ENCODE peak calls at places on chromosome 11, in eight cellular contexts. One of them, this sample, is unnamed.

GRCh38 chr11:13486926-13487660 is 8.7 kb downstream of the PTH start:
- DNase-seq in ascending aorta: no peak
- DNase-seq in GM23248: peak; percentile 67
- DNase-seq in tibial artery: no peak
- DNase-seq in neuronal stem cell: peak; percentile 49
- DNase-seq in CD4-positive, CD25-positive, alpha-beta regulatory T cell: peak; percentile 57
- DNase-seq in lower lobe of right lung: peak; percentile 82
- DNase-seq in Peyer's patch: peak; percentile 45
- DNase-seq in this sample: peak; percentile 70

GRCh38 chr11:46669606-46670243 is 30.7 kb downstream of the ARHGAP1 start:
- DNase-seq in GM23248: no peak
- DNase-seq in neuronal stem cell: no peak
- DNase-seq in lower lobe of right lung: no peak
- DNase-seq in ascending aorta: no peak
- DNase-seq in tibial artery: no peak
- DNase-seq in CD4-positive, CD25-positive, alpha-beta regulatory T cell: peak; percentile 19
- DNase-seq in Peyer's patch: no peak
- DNase-seq in this sample: no peak

GRCh38 chr11:10348650-10349280 is 43.9 kb downstream of the ADM start:
- DNase-seq in lower lobe of right lung: no peak
- DNase-seq in ascending aorta: no peak
- DNase-seq in GM23248: peak; percentile 89
- DNase-seq in Peyer's patch: no peak
- DNase-seq in neuronal stem cell: no peak
- DNase-seq in tibial artery: no peak
- DNase-seq in CD4-positive, CD25-positive, alpha-beta regulatory T cell: no peak
- DNase-seq in this sample: no peak

GRCh38 chr11:79796704-79797103 is 355.9 kb upstream of the TENM4 start:
- DNase-seq in tibial artery: no peak
- DNase-seq in neuronal stem cell: no peak
- DNase-seq in GM23248: no peak
- DNase-seq in lower lobe of right lung: no peak
- DNase-seq in Peyer's patch: no peak
- DNase-seq in ascending aorta: no peak
- DNase-seq in CD4-positive, CD25-positive, alpha-beta regulatory T cell: no peak
- DNase-seq in this sample: no peak

GRCh38 chr11:19753451-19754041 is 40.9 kb downstream of the NAV2 start:
- DNase-seq in lower lobe of right lung: peak; percentile 78
- DNase-seq in GM23248: peak; percentile 62
- DNase-seq in tibial artery: no peak
- DNase-seq in CD4-positive, CD25-positive, alpha-beta regulatory T cell: no peak
- DNase-seq in Peyer's patch: no peak
- DNase-seq in ascending aorta: no peak
- DNase-seq in neuronal stem cell: no peak
- DNase-seq in this sample: no peak

GRCh38 chr11:92257536-92257935 is 32.9 kb downstream of the FAT3 start:
- DNase-seq in ascending aorta: no peak
- DNase-seq in neuronal stem cell: no peak
- DNase-seq in lower lobe of right lung: no peak
- DNase-seq in Peyer's patch: no peak
- DNase-seq in GM23248: no peak
- DNase-seq in tibial artery: no peak
- DNase-seq in CD4-positive, CD25-positive, alpha-beta regulatory T cell: no peak
- DNase-seq in this sample: no peak

GRCh38 chr11:67542971-67543370 is 19.7 kb upstream of the CABP2 start:
- DNase-seq in lower lobe of right lung: no peak
- DNase-seq in CD4-positive, CD25-positive, alpha-beta regulatory T cell: no peak
- DNase-seq in ascending aorta: no peak
- DNase-seq in GM23248: no peak
- DNase-seq in tibial artery: no peak
- DNase-seq in neuronal stem cell: no peak
- DNase-seq in Peyer's patch: no peak
- DNase-seq in this sample: no peak

GRCh38 chr11:102399189-102399588 is 52.2 kb downstream of the BIRC2 start:
- DNase-seq in CD4-positive, CD25-positive, alpha-beta regulatory T cell: no peak
- DNase-seq in Peyer's patch: no peak
- DNase-seq in ascending aorta: no peak
- DNase-seq in tibial artery: no peak
- DNase-seq in GM23248: no peak
- DNase-seq in lower lobe of right lung: no peak
- DNase-seq in neuronal stem cell: no peak
- DNase-seq in this sample: no peak

GRCh38 chr11:64868904-64869570 is 9.4 kb downstream of the EHD1 start:
- DNase-seq in Peyer's patch: no peak
- DNase-seq in neuronal stem cell: no peak
- DNase-seq in lower lobe of right lung: no peak
- DNase-seq in tibial artery: no peak
- DNase-seq in GM23248: peak; percentile 92
- DNase-seq in CD4-positive, CD25-positive, alpha-beta regulatory T cell: no peak
- DNase-seq in ascending aorta: no peak
- DNase-seq in this sample: peak; percentile 59

GRCh38 chr11:44565008-44565745 is at the start of gene CD82:
- DNase-seq in lower lobe of right lung: peak; percentile 100
- DNase-seq in Peyer's patch: peak; percentile 100
- DNase-seq in tibial artery: peak; percentile 100
- DNase-seq in CD4-positive, CD25-positive, alpha-beta regulatory T cell: peak; percentile 97
- DNase-seq in GM23248: peak; percentile 100
- DNase-seq in ascending aorta: peak; percentile 100
- DNase-seq in neuronal stem cell: peak; percentile 99
- DNase-seq in this sample: peak; percentile 100

GRCh38 chr11:130827697-130828377 is 88.4 kb downstream of the SNX19 start:
- DNase-seq in lower lobe of right lung: no peak
- DNase-seq in Peyer's patch: no peak
- DNase-seq in GM23248: peak; percentile 95
- DNase-seq in ascending aorta: peak; percentile 86
- DNase-seq in CD4-positive, CD25-positive, alpha-beta regulatory T cell: no peak
- DNase-seq in neuronal stem cell: peak; percentile 40
- DNase-seq in tibial artery: peak; percentile 66
- DNase-seq in this sample: no peak

GRCh38 chr11:22878604-22879003 is 18.3 kb upstream of the CCDC179 start:
- DNase-seq in lower lobe of right lung: no peak
- DNase-seq in tibial artery: no peak
- DNase-seq in CD4-positive, CD25-positive, alpha-beta regulatory T cell: no peak
- DNase-seq in ascending aorta: no peak
- DNase-seq in neuronal stem cell: no peak
- DNase-seq in GM23248: no peak
- DNase-seq in Peyer's patch: no peak
- DNase-seq in this sample: no peak

GRCh38 chr11:21710791-21711190 is 482.1 kb upstream of the ANO5 start:
- DNase-seq in CD4-positive, CD25-positive, alpha-beta regulatory T cell: no peak
- DNase-seq in ascending aorta: no peak
- DNase-seq in neuronal stem cell: no peak
- DNase-seq in lower lobe of right lung: no peak
- DNase-seq in GM23248: no peak
- DNase-seq in Peyer's patch: no peak
- DNase-seq in tibial artery: no peak
- DNase-seq in this sample: no peak

GRCh38 chr11:124865902-124866851 is 945 bp downstream of the ROBO3 start:
- DNase-seq in tibial artery: no peak
- DNase-seq in ascending aorta: no peak
- DNase-seq in lower lobe of right lung: no peak
- DNase-seq in neuronal stem cell: no peak
- DNase-seq in GM23248: peak; percentile 75
- DNase-seq in Peyer's patch: no peak
- DNase-seq in CD4-positive, CD25-positive, alpha-beta regulatory T cell: peak; percentile 49
- DNase-seq in this sample: peak; percentile 50

GRCh38 chr11:111047376-111047775 is 198.1 kb upstream of the POU2AF2 start:
- DNase-seq in Peyer's patch: no peak
- DNase-seq in neuronal stem cell: peak; percentile 3
- DNase-seq in ascending aorta: no peak
- DNase-seq in CD4-positive, CD25-positive, alpha-beta regulatory T cell: no peak
- DNase-seq in GM23248: no peak
- DNase-seq in tibial artery: no peak
- DNase-seq in lower lobe of right lung: no peak
- DNase-seq in this sample: no peak

GRCh38 chr11:57417056-57417455 is 9.9 kb downstream of the SLC43A3 start:
- DNase-seq in neuronal stem cell: no peak
- DNase-seq in GM23248: peak; percentile 87
- DNase-seq in lower lobe of right lung: no peak
- DNase-seq in CD4-positive, CD25-positive, alpha-beta regulatory T cell: no peak
- DNase-seq in ascending aorta: peak; percentile 75
- DNase-seq in tibial artery: peak; percentile 68
- DNase-seq in Peyer's patch: no peak
- DNase-seq in this sample: no peak

GRCh38 chr11:124482362-124483147 is 37.1 kb upstream of the OR8B8 start:
- DNase-seq in lower lobe of right lung: no peak
- DNase-seq in neuronal stem cell: no peak
- DNase-seq in Peyer's patch: no peak
- DNase-seq in ascending aorta: no peak
- DNase-seq in CD4-positive, CD25-positive, alpha-beta regulatory T cell: no peak
- DNase-seq in tibial artery: no peak
- DNase-seq in GM23248: peak; percentile 2
- DNase-seq in this sample: no peak

GRCh38 chr11:37104380-37104779 is 506.3 kb upstream of the RAG2 start:
- DNase-seq in CD4-positive, CD25-positive, alpha-beta regulatory T cell: no peak
- DNase-seq in ascending aorta: no peak
- DNase-seq in lower lobe of right lung: no peak
- DNase-seq in Peyer's patch: no peak
- DNase-seq in tibial artery: no peak
- DNase-seq in neuronal stem cell: no peak
- DNase-seq in GM23248: no peak
- DNase-seq in this sample: no peak

GRCh38 chr11:94325681-94326080 is 21.3 kb downstream of the IZUMO1R start:
- DNase-seq in lower lobe of right lung: no peak
- DNase-seq in neuronal stem cell: peak; percentile 6
- DNase-seq in ascending aorta: no peak
- DNase-seq in Peyer's patch: no peak
- DNase-seq in CD4-positive, CD25-positive, alpha-beta regulatory T cell: peak; percentile 63
- DNase-seq in tibial artery: no peak
- DNase-seq in GM23248: peak; percentile 47
- DNase-seq in this sample: no peak

GRCh38 chr11:46506486-46506808 is 87.4 kb downstream of the AMBRA1 start:
- DNase-seq in lower lobe of right lung: no peak
- DNase-seq in CD4-positive, CD25-positive, alpha-beta regulatory T cell: no peak
- DNase-seq in tibial artery: no peak
- DNase-seq in neuronal stem cell: no peak
- DNase-seq in GM23248: no peak
- DNase-seq in ascending aorta: no peak
- DNase-seq in Peyer's patch: no peak
- DNase-seq in this sample: no peak

DNA sequence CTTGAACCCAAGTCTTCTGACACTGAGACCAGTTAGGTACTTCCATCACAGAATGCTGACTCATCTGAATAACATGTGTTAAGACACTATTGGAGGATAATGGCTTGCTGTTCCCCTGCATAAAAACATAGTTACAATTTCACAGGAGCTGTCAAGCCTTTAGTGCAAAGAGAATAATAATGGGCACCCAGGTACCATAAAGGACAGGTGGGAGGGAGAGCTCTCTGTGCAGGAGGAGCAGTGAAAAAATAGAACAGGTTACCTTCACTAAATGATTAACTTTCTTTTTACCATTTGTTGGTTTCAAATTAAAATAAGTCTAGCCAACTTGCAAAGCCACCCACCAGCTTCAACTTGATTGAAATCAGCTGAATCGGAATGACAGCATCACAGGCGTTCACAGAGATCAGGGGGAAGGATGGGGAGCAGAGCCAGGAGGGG is 173.2 kb downstream of the DSCAML1 start:
- DNase-seq in CD4-positive, CD25-positive, alpha-beta regulatory T cell: no peak
- DNase-seq in tibial artery: no peak
- DNase-seq in ascending aorta: no peak
- DNase-seq in Peyer's patch: no peak
- DNase-seq in GM23248: no peak
- DNase-seq in lower lobe of right lung: no peak
- DNase-seq in neuronal stem cell: no peak
- DNase-seq in this sample: no peak
- H3K27me3 ChIP-seq in CD4-positive, CD25-positive, alpha-beta regulatory T cell: no peaks in the 10 kb centered on the region
- H3K27me3 ChIP-seq in tibial artery: no peaks in the 10 kb centered on the region
- H3K27me3 ChIP-seq in ascending aorta: no peaks in the 10 kb centered on the region
- H3K27me3 ChIP-seq in Peyer's patch: no peaks in the 10 kb centered on the region
- H3K27me3 ChIP-seq in GM23248: no peaks in the 10 kb centered on the region
- H3K27me3 ChIP-seq in lower lobe of right lung: no peaks in the 10 kb centered on the region
- H3K27me3 ChIP-seq in neuronal stem cell: peaks cover 11% of the 10 kb centered on the region
- H3K27me3 ChIP-seq in this sample: no peaks in the 10 kb centered on the region

GRCh38 chr11:59115556-59115955 is 8.5 kb downstream of the FAM111B start:
- DNase-seq in CD4-positive, CD25-positive, alpha-beta regulatory T cell: no peak
- DNase-seq in lower lobe of right lung: no peak
- DNase-seq in ascending aorta: no peak
- DNase-seq in tibial artery: no peak
- DNase-seq in neuronal stem cell: no peak
- DNase-seq in GM23248: no peak
- DNase-seq in Peyer's patch: no peak
- DNase-seq in this sample: no peak

GRCh38 chr11:59117774-59118173 is 10.7 kb downstream of the FAM111B start:
- DNase-seq in CD4-positive, CD25-positive, alpha-beta regulatory T cell: no peak
- DNase-seq in lower lobe of right lung: no peak
- DNase-seq in tibial artery: no peak
- DNase-seq in Peyer's patch: no peak
- DNase-seq in GM23248: no peak
- DNase-seq in neuronal stem cell: no peak
- DNase-seq in ascending aorta: no peak
- DNase-seq in this sample: no peak

GRCh38 chr11:59114344-59114743 is 7.3 kb downstream of the FAM111B start:
- DNase-seq in GM23248: no peak
- DNase-seq in ascending aorta: no peak
- DNase-seq in tibial artery: no peak
- DNase-seq in CD4-positive, CD25-positive, alpha-beta regulatory T cell: no peak
- DNase-seq in lower lobe of right lung: no peak
- DNase-seq in Peyer's patch: no peak
- DNase-seq in neuronal stem cell: no peak
- DNase-seq in this sample: no peak

GRCh38 chr11:59119826-59120225 is 12.8 kb downstream of the FAM111B start:
- DNase-seq in lower lobe of right lung: no peak
- DNase-seq in Peyer's patch: no peak
- DNase-seq in CD4-positive, CD25-positive, alpha-beta regulatory T cell: no peak
- DNase-seq in GM23248: no peak
- DNase-seq in ascending aorta: no peak
- DNase-seq in neuronal stem cell: no peak
- DNase-seq in tibial artery: no peak
- DNase-seq in this sample: no peak
- H3K27ac ChIP-seq in lower lobe of right lung: no peak overlapping the region
- H3K27ac ChIP-seq in Peyer's patch: no peak overlapping the region
- H3K27ac ChIP-seq in CD4-positive, CD25-positive, alpha-beta regulatory T cell: no peak overlapping the region
- H3K27ac ChIP-seq in GM23248: no peak overlapping the region
- H3K27ac ChIP-seq in ascending aorta: no peak overlapping the region
- H3K27ac ChIP-seq in neuronal stem cell: no peak overlapping the region
- H3K27ac ChIP-seq in tibial artery: no peak overlapping the region
- H3K27ac ChIP-seq in this sample: no peak overlapping the region

DNA sequence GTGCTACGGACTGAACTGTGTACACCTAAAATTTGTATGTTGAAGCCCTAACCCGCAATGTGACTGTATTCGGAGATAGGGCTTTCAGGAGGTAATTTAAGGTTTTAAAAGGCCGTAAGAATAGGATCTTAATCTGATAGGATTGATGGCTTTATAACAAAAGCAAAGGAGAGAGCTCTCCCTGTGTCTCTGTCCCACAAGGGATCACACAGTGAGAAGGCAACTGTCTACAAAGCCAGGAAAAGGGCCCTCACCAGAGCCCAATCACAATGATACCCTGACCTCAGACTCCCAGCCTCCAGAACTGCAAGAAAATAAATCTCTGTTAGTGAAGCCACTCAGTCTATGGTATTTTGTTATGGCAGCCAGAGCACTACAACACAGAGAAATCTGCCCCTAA is 208.7 kb upstream of the ZC3H12C start:
- DNase-seq in lower lobe of right lung: no peak
- DNase-seq in GM23248: no peak
- DNase-seq in CD4-positive, CD25-positive, alpha-beta regulatory T cell: no peak
- DNase-seq in neuronal stem cell: no peak
- DNase-seq in ascending aorta: no peak
- DNase-seq in Peyer's patch: no peak
- DNase-seq in tibial artery: no peak
- DNase-seq in this sample: no peak
- H3K27me3 ChIP-seq in lower lobe of right lung: no peaks in the 10 kb centered on the region
- H3K27me3 ChIP-seq in GM23248: peaks cover 22% of the 10 kb centered on the region
- H3K27me3 ChIP-seq in CD4-positive, CD25-positive, alpha-beta regulatory T cell: no peaks in the 10 kb centered on the region
- H3K27me3 ChIP-seq in neuronal stem cell: no peaks in the 10 kb centered on the region
- H3K27me3 ChIP-seq in ascending aorta: no peaks in the 10 kb centered on the region
- H3K27me3 ChIP-seq in Peyer's patch: no peaks in the 10 kb centered on the region
- H3K27me3 ChIP-seq in tibial artery: no peaks in the 10 kb centered on the region
- H3K27me3 ChIP-seq in this sample: no peaks in the 10 kb centered on the region

GRCh38 chr11:122116591-122116990 is 576 bp upstream of the BLID start:
- DNase-seq in neuronal stem cell: no peak
- DNase-seq in ascending aorta: no peak
- DNase-seq in Peyer's patch: no peak
- DNase-seq in tibial artery: no peak
- DNase-seq in GM23248: peak; percentile 62
- DNase-seq in CD4-positive, CD25-positive, alpha-beta regulatory T cell: no peak
- DNase-seq in lower lobe of right lung: no peak
- DNase-seq in this sample: no peak
- H3K27ac ChIP-seq in neuronal stem cell: no peak overlapping the region
- H3K27ac ChIP-seq in ascending aorta: peak overlapping the region; percentile 41
- H3K27ac ChIP-seq in Peyer's patch: no peak overlapping the region
- H3K27ac ChIP-seq in tibial artery: peak overlapping the region; percentile 9
- H3K27ac ChIP-seq in GM23248: peak overlapping the region; percentile 62
- H3K27ac ChIP-seq in CD4-positive, CD25-positive, alpha-beta regulatory T cell: no peak overlapping the region
- H3K27ac ChIP-seq in lower lobe of right lung: no peak overlapping the region
- H3K27ac ChIP-seq in this sample: no peak overlapping the region

This sample was measured in right lobe of liver.